ENCODE peak calls at places on chromosomes 12 and 14, in eight cellular contexts. F is HepG2, R is sigmoid colon, O is GM23338, S is breast epithelium, L is stomach, B is suprapubic skin, H is prostate gland. C is an unnamed sample.

GRCh38 chr12:57726151-57726883 is 12.2 kb downstream of the AGAP2 start:
- DNase-seq in F (peak), B (peak), H (peak), L (peak), S (peak), R (peak), O (peak), C (peak)

GRCh38 chr12:124592050-124592449 is 24.6 kb upstream of the NCOR2 start:
- DNase-seq in F (no peak), B (no peak), H (no peak), L (no peak), S (no peak), R (no peak), O (no peak), C (no peak)

GRCh38 chr12:113880337-113880736 is 85.8 kb downstream of the RBM19 start:
- DNase-seq in R (no peak), F (no peak), O (no peak), L (no peak), H (no peak), S (no peak), B (no peak), C (no peak)

GRCh38 chr12:111064982-111065381 is 144.6 kb upstream of the MYL2 start:
- DNase-seq in F (no peak), R (no peak), B (no peak), H (no peak), S (no peak), O (no peak), L (no peak), C (no peak)

GRCh38 chr14:33676135-33676566 is 274.7 kb downstream of the EGLN3 start:
- DNase-seq in B (no peak), O (peak), S (no peak), H (peak), L (no peak), F (peak), R (peak), C (no peak)

GRCh38 chr12:77795699-77796098 is 35.0 kb upstream of the NAV3 start:
- DNase-seq in B (no peak), H (no peak), S (no peak), F (no peak), R (no peak), L (no peak), O (no peak), C (no peak)

GRCh38 chr12:121751716-121752351 is 39.3 kb downstream of the TMEM120B start:
- DNase-seq in H (no peak), B (no peak), O (no peak), R (no peak), S (no peak), F (no peak), L (no peak), C (no peak)

GRCh38 chr14:29444805-29445204 is 482.8 kb downstream of the PRKD1 start:
- DNase-seq in O (no peak), L (no peak), B (no peak), R (no peak), F (no peak), H (no peak), S (no peak), C (no peak)

GRCh38 chr14:67517083-67517482 is 16.0 kb upstream of the PLEKHH1 start:
- DNase-seq in S (no peak), L (peak), R (peak), F (no peak), H (peak), O (peak), B (no peak), C (no peak)

GRCh38 chr12:123263196-123263817 is 8.3 kb downstream of the CDK2AP1 start:
- DNase-seq in O (no peak), L (no peak), F (no peak), H (no peak), R (no peak), S (no peak), B (no peak), C (no peak)

GRCh38 chr14:51093371-51094281 is 1.3 kb downstream of the TRIM9 start:
- DNase-seq in O (peak), L (no peak), B (peak), H (no peak), F (no peak), S (peak), R (peak), C (no peak)

GRCh38 chr14:60250318-60251035 is 1.5 kb downstream of the PPM1A start:
- DNase-seq in O (peak), F (peak), B (no peak), H (no peak), L (no peak), R (no peak), S (no peak), C (no peak)

DNA sequence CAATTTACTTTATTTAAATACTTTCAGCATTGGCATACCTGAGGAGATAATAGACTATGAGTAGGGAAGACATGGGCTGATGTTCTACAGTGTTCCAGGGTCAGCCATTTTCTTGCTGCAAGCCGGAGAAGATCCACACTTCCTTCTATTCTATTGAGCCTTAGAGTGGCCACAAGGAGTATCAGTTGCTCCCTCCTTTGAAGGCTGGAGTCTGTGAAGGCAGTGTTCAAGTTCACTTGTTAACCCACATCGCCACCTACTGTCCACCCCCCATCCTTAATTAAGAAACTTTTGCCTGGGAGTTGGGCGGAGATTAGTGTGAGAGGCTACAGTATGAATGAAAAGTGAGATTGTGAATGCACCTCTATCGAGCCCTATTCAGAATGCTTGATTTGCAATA is 666.6 kb downstream of the NRXN3 start:
- DNase-seq in R (no peak), H (peak), O (peak), F (peak), L (peak), S (no peak), B (no peak), C (no peak)
- TF ChIP-seq CTCF in R (peak), H (peak), O (peak), F (peak), L (no peak), S (peak), B (no peak), C (peak)

DNA sequence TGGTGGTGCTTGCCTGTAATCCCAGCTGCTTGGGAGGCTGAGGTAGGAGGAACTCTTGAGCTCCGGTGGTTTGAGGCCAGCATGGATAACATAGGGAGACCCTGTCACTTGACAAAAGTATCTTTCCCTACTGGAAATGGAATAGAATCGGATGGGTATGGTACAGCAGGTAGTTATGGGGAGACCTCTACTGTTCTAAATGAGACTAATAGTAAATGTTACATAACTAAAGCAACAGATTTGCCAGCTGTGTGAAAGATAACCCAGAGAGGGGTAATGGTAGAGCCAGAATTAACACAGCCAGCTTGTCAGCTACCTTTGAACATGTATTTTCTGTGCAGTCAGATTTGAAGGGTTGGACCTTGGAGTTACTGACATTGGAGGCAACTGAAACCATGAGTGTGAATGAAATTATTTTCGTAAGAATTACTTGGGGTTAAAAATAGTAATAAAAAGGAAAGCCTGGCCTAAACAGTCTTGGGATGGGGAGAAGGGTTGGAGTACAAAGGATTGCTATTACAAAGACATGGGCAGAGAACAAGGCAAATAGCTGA is 21.7 kb upstream of the NUP107 start:
- DNase-seq in F (no peak), R (no peak), L (no peak), B (no peak), S (no peak), H (no peak), O (no peak), C (no peak)
- TF ChIP-seq POLR2AphosphoS5 in F (no peak), R (peak), L (no peak), B (no peak), S (no peak), H (no peak), O (no peak), C (no peak)

GRCh38 chr14:56206576-56206975 is 88.4 kb downstream of the PELI2 start:
- DNase-seq in L (no peak), F (no peak), O (no peak), R (no peak), B (no peak), S (no peak), H (no peak), C (no peak)
- TF ChIP-seq CTCF in L (no peak), F (no peak), O (no peak), R (no peak), B (no peak), S (no peak), H (no peak), C (no peak)

GRCh38 chr14:68723808-68724268 is 69.0 kb downstream of the ZFP36L1 start:
- DNase-seq in L (no peak), B (no peak), H (no peak), F (peak), R (no peak), S (no peak), O (no peak), C (no peak)
- TF ChIP-seq POLR2AphosphoS5 in L (no peak), B (no peak), H (no peak), F (no peak), R (no peak), S (no peak), O (no peak), C (no peak)

GRCh38 chr14:85195872-85196477 is 334.0 kb upstream of the FLRT2 start:
- DNase-seq in F (no peak), L (no peak), S (no peak), B (no peak), O (peak), R (no peak), H (no peak), C (no peak)
- TF ChIP-seq CTCF in F (peak), L (no peak), S (no peak), B (peak), O (peak), R (no peak), H (peak), C (no peak)

DNA sequence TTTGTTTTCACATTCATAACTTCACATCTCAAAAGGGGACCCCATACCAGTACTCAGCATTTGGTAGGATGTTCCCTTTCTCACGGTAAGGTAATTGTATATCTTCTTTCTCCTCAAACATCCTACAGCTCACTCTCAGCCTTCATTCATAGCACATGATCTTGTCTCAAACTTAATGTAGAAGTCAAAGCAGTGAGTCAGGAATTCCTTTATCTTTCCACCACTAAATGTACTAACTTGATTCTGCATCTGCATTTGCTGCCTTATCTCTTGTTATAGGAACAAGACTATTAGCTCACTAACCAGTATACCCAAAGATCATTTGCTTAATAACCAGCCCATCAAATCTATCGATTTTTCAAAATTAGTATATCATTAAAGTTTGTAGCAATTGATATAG is 22.9 kb downstream of the CPSF2 start:
- DNase-seq in B (no peak), O (no peak), F (no peak), L (no peak), S (no peak), R (no peak), H (no peak), C (no peak)
- TF ChIP-seq POLR2AphosphoS5 in B (no peak), O (no peak), F (no peak), L (no peak), S (no peak), R (no peak), H (no peak), C (no peak)

C was measured in vagina.